ENCODE peak calls at places on chromosome 1, in seven cellular contexts. J is trophoblast cell; S is fibroblast of lung; B is PC-3; U is dorsolateral prefrontal cortex; T is CD4-positive, alpha-beta memory T cell; O is CD8-positive, alpha-beta T cell. Q is an unnamed sample.
A peak's percentile ranks its signal among the peaks of the same experiment; 100 is the strongest.

GRCh38 chr1:159492575-159493323 is 43.1 kb downstream of the OR10J5 start:
- DNase-seq in B (peak; percentile 82), J (peak; percentile 74), O (no peak), S (peak; percentile 77), U (no peak), T (no peak), Q (no peak)

GRCh38 chr1:21541330-21541729 is 32.1 kb downstream of the ALPL start:
- DNase-seq in J (no peak), T (no peak), S (no peak), O (no peak), B (no peak), U (no peak), Q (no peak)

GRCh38 chr1:116514708-116515525 is 55.9 kb downstream of the CD58 start:
- DNase-seq in O (peak; percentile 61), U (no peak), B (peak; percentile 91), T (peak; percentile 71), S (peak; percentile 90), J (peak; percentile 24), Q (peak; percentile 99)

GRCh38 chr1:17289756-17290155 is 18.2 kb upstream of the PADI4 start:
- DNase-seq in J (no peak), B (peak; percentile 45), O (no peak), U (no peak), T (no peak), S (peak; percentile 74), Q (no peak)

GRCh38 chr1:203104096-203104495 is 18.3 kb upstream of the MYOG start:
- DNase-seq in O (no peak), U (no peak), J (no peak), B (no peak), S (no peak), T (no peak), Q (no peak)

GRCh38 chr1:7388488-7389185 is 382.5 kb upstream of the VAMP3 start:
- DNase-seq in S (peak; percentile 47), O (peak; percentile 4), T (no peak), U (peak; percentile 53), J (no peak), B (peak; percentile 8), Q (no peak)

GRCh38 chr1:113941245-113941559 is 12.1 kb downstream of the HIPK1 start:
- DNase-seq in B (no peak), O (no peak), J (no peak), S (no peak), U (no peak), T (no peak), Q (no peak)

GRCh38 chr1:232880354-232880753 is 70.1 kb upstream of the NTPCR start:
- DNase-seq in O (no peak), J (peak; percentile 64), T (no peak), S (no peak), U (no peak), B (peak; percentile 60), Q (no peak)

GRCh38 chr1:14111121-14111520 is 411.1 kb downstream of the PRDM2 start:
- DNase-seq in J (peak; percentile 34), B (peak; percentile 24), S (no peak), U (no peak), T (no peak), O (no peak), Q (no peak)

GRCh38 chr1:53398091-53398490 is 61.1 kb upstream of the DMRTB1 start:
- DNase-seq in J (no peak), U (no peak), B (no peak), O (no peak), T (no peak), S (no peak), Q (no peak)

GRCh38 chr1:8529901-8530300 is 212.0 kb downstream of the SLC45A1 start:
- DNase-seq in O (no peak), U (no peak), T (no peak), S (no peak), B (no peak), J (no peak), Q (no peak)

GRCh38 chr1:207695943-207696342 is 51.0 kb downstream of the CR1L start:
- DNase-seq in U (no peak), O (no peak), T (no peak), J (no peak), S (no peak), B (no peak), Q (no peak)

DNA sequence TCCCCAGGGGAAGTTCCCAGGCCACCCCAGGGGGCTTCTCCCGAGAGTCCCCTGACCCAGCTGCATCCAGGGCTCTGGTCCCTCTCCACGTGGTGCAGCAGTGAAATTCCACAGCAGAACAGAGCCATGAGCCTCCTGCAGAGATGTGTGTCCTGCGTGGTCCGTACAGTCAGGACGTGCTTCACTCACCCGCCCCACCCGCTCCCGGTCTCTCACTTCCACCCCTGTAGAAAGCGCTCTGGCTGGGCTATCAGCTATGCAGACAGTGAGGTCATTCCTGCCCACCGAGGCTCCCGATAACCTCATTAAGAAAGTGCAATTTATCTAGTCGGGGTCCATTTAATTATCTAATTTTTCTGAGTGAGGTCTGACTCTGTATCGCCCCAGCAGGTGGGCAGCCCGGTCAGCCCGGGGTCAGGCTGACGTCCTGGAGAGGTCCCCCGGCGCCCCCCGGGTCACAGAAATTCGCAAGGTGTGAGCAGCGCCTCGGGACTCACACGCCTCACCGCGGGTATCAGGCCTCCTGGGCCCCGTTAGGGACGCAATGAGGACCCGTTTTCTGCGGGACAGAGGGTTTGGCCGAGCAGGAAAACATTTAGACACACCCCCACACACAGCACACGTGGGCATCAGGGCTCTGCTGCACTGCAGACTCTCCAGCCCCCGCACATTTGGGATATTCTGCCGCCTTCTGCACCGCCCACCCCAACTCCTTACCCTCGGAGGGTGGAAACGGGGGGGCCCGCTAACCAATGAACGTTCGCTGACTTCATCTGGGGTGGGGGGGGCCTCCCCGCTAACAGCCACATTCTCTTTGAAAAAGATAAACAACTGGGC is 76.7 kb downstream of the PRDM16 start:
- DNase-seq in S (no peak), O (no peak), J (no peak), B (no peak), U (no peak), T (no peak), Q (no peak)
- H3K27me3 ChIP-seq in S (no peaks in the 10 kb centered on the region), O (no peaks in the 10 kb centered on the region), J (no peaks in the 10 kb centered on the region), B (peaks cover 95% of the 10 kb centered on the region), U (peaks cover 24% of the 10 kb centered on the region), T (no peaks in the 10 kb centered on the region), Q (no peaks in the 10 kb centered on the region)

GRCh38 chr1:201636065-201636464 is 97.1 kb downstream of the NAV1 start:
- DNase-seq in T (no peak), O (no peak), S (no peak), U (no peak), B (no peak), J (no peak), Q (no peak)
- H3K27me3 ChIP-seq in T (no peaks in the 10 kb centered on the region), O (no peaks in the 10 kb centered on the region), S (no peaks in the 10 kb centered on the region), U (no peaks in the 10 kb centered on the region), B (no peaks in the 10 kb centered on the region), J (no peaks in the 10 kb centered on the region), Q (no peaks in the 10 kb centered on the region)

GRCh38 chr1:228733576-228733975 is 1.7 kb upstream of the RHOU start:
- DNase-seq in T (no peak), J (no peak), B (no peak), S (no peak), O (no peak), U (no peak), Q (no peak)

GRCh38 chr1:228737613-228738012 is 2.3 kb downstream of the RHOU start:
- DNase-seq in O (no peak), U (no peak), J (no peak), T (no peak), S (no peak), B (no peak), Q (no peak)

GRCh38 chr1:228735871-228736586 is 750 bp downstream of the RHOU start:
- DNase-seq in B (peak; percentile 19), S (peak; percentile 19), J (peak; percentile 62), O (peak; percentile 39), T (peak; percentile 33), U (no peak), Q (peak; percentile 25)

GRCh38 chr1:228736844-228737415 is 1.7 kb downstream of the RHOU start:
- DNase-seq in J (peak; percentile 54), U (no peak), S (no peak), B (no peak), O (no peak), T (no peak), Q (no peak)

DNA sequence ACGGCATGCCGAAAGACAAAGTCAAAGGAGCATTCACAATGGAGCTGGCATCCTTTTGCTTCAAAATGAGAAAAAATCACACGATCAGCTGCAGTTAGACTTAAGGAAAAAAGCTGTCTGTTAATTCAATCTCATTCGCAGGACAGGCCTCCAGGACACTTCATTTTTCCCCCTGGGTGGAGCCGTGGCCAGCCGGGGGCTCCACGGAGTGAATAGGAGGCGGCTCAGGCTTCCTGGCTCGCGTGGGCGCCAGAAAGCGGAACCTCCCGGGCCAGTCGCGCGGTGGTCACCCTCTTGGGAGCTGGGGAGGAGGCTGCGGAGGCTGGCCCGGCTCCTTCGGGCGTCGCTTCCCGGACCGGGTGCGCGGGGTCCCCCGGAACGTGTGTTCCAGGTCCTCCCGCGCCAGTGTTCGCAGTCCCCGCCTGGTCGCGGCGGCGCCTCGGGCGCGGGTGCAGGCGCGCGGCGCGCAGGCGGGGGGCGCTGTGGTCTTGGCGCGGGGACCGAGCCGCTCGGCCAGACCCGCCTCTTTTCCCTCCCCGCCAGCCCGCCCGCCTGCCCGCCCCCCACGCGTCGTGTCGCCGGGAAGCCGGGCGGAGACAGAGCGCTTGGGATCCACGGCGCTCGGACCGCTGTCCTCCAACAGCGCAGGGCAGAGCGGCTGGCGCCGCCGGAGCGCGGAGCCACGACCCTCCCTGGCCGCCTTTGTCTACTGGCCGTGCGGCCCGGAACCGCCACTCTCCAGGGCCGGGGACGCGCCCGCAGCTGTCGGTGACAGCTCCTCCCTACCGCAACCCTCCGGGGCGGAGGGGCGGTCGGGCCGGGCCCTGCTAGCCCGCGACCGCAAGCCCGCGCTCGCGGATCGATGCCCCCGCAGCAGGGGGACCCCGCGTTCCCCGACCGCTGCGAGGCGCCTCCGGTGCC is at the start of gene RHOU:
- DNase-seq in U (peak; percentile 64), J (peak; percentile 85), T (peak; percentile 72), O (peak; percentile 67), B (peak; percentile 34), S (peak; percentile 45), Q (peak; percentile 67)
- H3K27me3 ChIP-seq in U (no peaks in the 10 kb centered on the region), J (no peaks in the 10 kb centered on the region), T (no peaks in the 10 kb centered on the region), O (no peaks in the 10 kb centered on the region), B (peaks cover 91% of the 10 kb centered on the region), S (no peaks in the 10 kb centered on the region), Q (no peaks in the 10 kb centered on the region)

GRCh38 chr1:156882543-156882942 is 11.0 kb upstream of the PEAR1 start:
- DNase-seq in T (no peak), O (no peak), U (no peak), B (no peak), S (no peak), J (no peak), Q (no peak)

GRCh38 chr1:156881663-156882062 is 11.9 kb upstream of the PEAR1 start:
- DNase-seq in B (no peak), T (no peak), S (no peak), O (no peak), U (no peak), J (no peak), Q (no peak)

GRCh38 chr1:156881101-156881500 is 12.4 kb upstream of the PEAR1 start:
- DNase-seq in T (no peak), O (no peak), S (no peak), J (no peak), B (no peak), U (no peak), Q (no peak)

GRCh38 chr1:156879876-156880275 is 13.6 kb upstream of the PEAR1 start:
- DNase-seq in B (no peak), T (no peak), J (no peak), U (no peak), O (no peak), S (no peak), Q (no peak)

DNA sequence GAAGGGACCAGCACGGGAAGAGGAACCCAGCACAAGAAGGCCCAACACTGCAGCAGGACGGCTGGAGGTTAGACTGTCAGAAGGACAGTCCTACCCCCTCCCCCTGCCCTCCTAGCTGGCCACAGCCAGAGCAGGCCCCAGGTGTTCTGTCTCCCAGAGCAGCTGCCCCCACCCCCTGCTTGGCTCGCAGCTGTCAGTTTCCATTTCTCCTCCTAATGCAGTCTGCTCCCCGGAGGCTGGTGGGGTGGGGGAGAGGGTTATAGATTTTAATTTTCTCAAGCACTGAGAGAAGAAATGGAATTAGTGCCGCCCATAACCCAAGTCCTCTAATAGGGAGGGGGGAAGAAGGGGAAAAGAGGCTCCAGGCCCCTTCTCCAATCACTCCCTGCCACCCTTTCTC is 13.0 kb upstream of the PEAR1 start:
- DNase-seq in S (no peak), T (no peak), B (no peak), U (no peak), O (no peak), J (no peak), Q (no peak)
- H3K27me3 ChIP-seq in S (peaks cover 67% of the 10 kb centered on the region), T (no peaks in the 10 kb centered on the region), B (no peaks in the 10 kb centered on the region), U (peaks cover 10% of the 10 kb centered on the region), O (no peaks in the 10 kb centered on the region), J (no peaks in the 10 kb centered on the region), Q (peaks cover 30% of the 10 kb centered on the region)

Q was measured in HL-60.